ENCODE peak calls at places on chromosome 4, in nine cellular contexts. O is WERI-Rb-1, P is fibroblast of the aortic adventitia, A is omental fat pad, L is GM03348, S is colonic mucosa, J is AG09319, R is NCI-H1105 treated with DMSO at 0.1 percent for 48 hours, Y is germinal center. Q is an unnamed sample.

GRCh38 chr4:102474736-102475504 is 26.2 kb upstream of the NFKB1 start:
- DNase-seq in O (no peak), P (no peak), A (no peak), L (no peak), S (no peak), J (no peak), R (no peak), Y (no peak), Q (no peak)

GRCh38 chr4:156962551-156962974 is 9.0 kb downstream of the PDGFC start:
- DNase-seq in O (no peak), P (peak; percentile 85), A (no peak), L (peak; percentile 55), S (no peak), J (peak; percentile 77), R (no peak), Y (no peak), Q (peak; percentile 28)

GRCh38 chr4:5780831-5781480 is 70.0 kb downstream of the EVC start:
- DNase-seq in O (peak; percentile 2), P (no peak), A (no peak), L (peak; percentile 36), S (no peak), J (no peak), R (no peak), Y (no peak), Q (no peak)

GRCh38 chr4:136867465-136867864 is 664.8 kb downstream of the PCDH18 start:
- DNase-seq in O (peak; percentile 57), P (no peak), A (no peak), L (no peak), S (no peak), J (no peak), R (no peak), Y (no peak), Q (no peak)

GRCh38 chr4:180356766-180357165 is 1886.4 kb upstream of the TENM3 start:
- DNase-seq in O (no peak), P (no peak), A (no peak), L (no peak), S (no peak), J (no peak), R (no peak), Y (no peak), Q (peak; percentile 38)

GRCh38 chr4:4851081-4851480 is 8.4 kb upstream of the MSX1 start:
- DNase-seq in O (no peak), P (no peak), A (no peak), L (no peak), S (no peak), J (no peak), R (no peak), Y (no peak), Q (no peak)

GRCh38 chr4:141307241-141307689 is 86.6 kb downstream of the ZNF330 start:
- DNase-seq in O (peak; percentile 73), P (peak; percentile 71), A (no peak), L (peak; percentile 82), S (peak; percentile 45), J (peak; percentile 46), R (peak; percentile 59), Y (peak; percentile 37), Q (peak; percentile 92)

GRCh38 chr4:17325098-17325497 is 186.8 kb downstream of the QDPR start:
- DNase-seq in O (no peak), P (no peak), A (no peak), L (no peak), S (no peak), J (no peak), R (no peak), Y (no peak), Q (no peak)

GRCh38 chr4:13627185-13627605 is 330 bp downstream of the BOD1L1 start:
- DNase-seq in O (peak; percentile 32), P (no peak), A (no peak), L (no peak), S (peak; percentile 22), J (no peak), R (no peak), Y (peak; percentile 43), Q (no peak)

GRCh38 chr4:153275380-153276276 is 68.9 kb upstream of the MND1 start:
- DNase-seq in O (no peak), P (no peak), A (no peak), L (no peak), S (no peak), J (no peak), R (no peak), Y (no peak), Q (no peak)

GRCh38 chr4:87092389-87093141 is 127.9 kb downstream of the KLHL8 start:
- DNase-seq in O (no peak), P (peak; percentile 88), A (peak; percentile 71), L (peak; percentile 77), S (peak; percentile 89), J (peak; percentile 59), R (peak; percentile 81), Y (peak; percentile 8), Q (peak; percentile 85)

GRCh38 chr4:132809298-132810032 is 339.6 kb upstream of the PCDH10 start:
- DNase-seq in O (peak; percentile 27), P (no peak), A (no peak), L (no peak), S (no peak), J (no peak), R (no peak), Y (no peak), Q (no peak)

GRCh38 chr4:60750962-60751361 is 449.2 kb upstream of the ADGRL3 start:
- DNase-seq in O (no peak), P (no peak), A (no peak), L (no peak), S (no peak), J (no peak), R (no peak), Y (no peak), Q (no peak)

GRCh38 chr4:32199639-32200038 is 1479.5 kb downstream of the PCDH7 start:
- DNase-seq in O (no peak), P (no peak), A (no peak), L (no peak), S (no peak), J (no peak), R (no peak), Y (no peak), Q (no peak)